ENCODE peak calls at places on chromosomes 2 and 18, in six cellular contexts. A is stimulated activated CD4-positive, alpha-beta T cell treated with anti-CD3 and anti-CD28 coated beads, Interleukin-15, amount 100 ng/mL, for 1 hour; Z is frontal cortex; N is anterior cingulate cortex; L is GM19239; B is activated gamma-delta T cell treated with Interleukin-2 at 50 U/mL for 16 hours. C is an unnamed sample.

GRCh38 chr2:47688561-47688960 is 94.4 kb upstream of the MSH6 start:
- DNase-seq in N (no peak), B (no peak), A (no peak), Z (no peak), L (no peak), C (no peak)

GRCh38 chr18:76960528-76961035 is 138.2 kb downstream of the ZNF236 start:
- DNase-seq in B (no peak), A (no peak), N (no peak), Z (no peak), L (no peak), C (no peak)

GRCh38 chr2:207394812-207395534 is 134.8 kb upstream of the CREB1 start:
- DNase-seq in A (no peak), B (no peak), Z (no peak), L (no peak), N (no peak), C (peak)

GRCh38 chr2:142935563-142936089 is 58.2 kb downstream of the KYNU start:
- DNase-seq in A (no peak), B (no peak), Z (no peak), N (no peak), L (no peak), C (no peak)

GRCh38 chr18:57787068-57787682 is 15.9 kb downstream of the ATP8B1 start:
- DNase-seq in L (no peak), Z (no peak), N (no peak), B (no peak), A (no peak), C (no peak)

GRCh38 chr18:23573948-23574431 is 12.3 kb downstream of the NPC1 start:
- DNase-seq in L (no peak), A (no peak), B (peak), Z (peak), N (no peak), C (peak)

GRCh38 chr2:16100006-16100405 is 159.7 kb downstream of the MYCN start:
- DNase-seq in N (no peak), A (no peak), Z (no peak), L (no peak), B (no peak), C (no peak)

GRCh38 chr18:22977847-22978701 is 44.9 kb downstream of the RBBP8 start:
- DNase-seq in Z (no peak), N (no peak), L (no peak), B (no peak), A (no peak), C (no peak)

GRCh38 chr2:241136191-241136590 is 13.1 kb downstream of the PASK start:
- DNase-seq in N (no peak), Z (no peak), B (no peak), A (no peak), L (no peak), C (no peak)

GRCh38 chr2:66508358-66509071 is 73.6 kb downstream of the MEIS1 start:
- DNase-seq in Z (no peak), L (no peak), B (no peak), N (no peak), A (no peak), C (no peak)

GRCh38 chr2:201072201-201072530 is 365 bp downstream of the NDUFB3 start:
- DNase-seq in Z (no peak), L (no peak), N (no peak), A (no peak), B (no peak), C (no peak)

GRCh38 chr18:23872701-23873550 is 141.6 kb upstream of the TTC39C start:
- DNase-seq in Z (no peak), B (peak), N (no peak), L (no peak), A (peak), C (peak)

GRCh38 chr2:118535818-118536212 is 311.6 kb downstream of the EN1 start:
- DNase-seq in L (no peak), N (no peak), A (no peak), B (no peak), Z (no peak), C (no peak)

GRCh38 chr18:55462652-55463051 is 125.3 kb downstream of the TCF4 start:
- DNase-seq in B (no peak), A (no peak), N (no peak), Z (no peak), L (no peak), C (no peak)

GRCh38 chr2:25281581-25281980 is 60.1 kb downstream of the DNMT3A start:
- DNase-seq in N (no peak), L (no peak), Z (no peak), A (no peak), B (no peak), C (no peak)

GRCh38 chr2:133988316-133988891 is 265.5 kb upstream of the MGAT5 start:
- DNase-seq in N (no peak), L (no peak), B (no peak), A (no peak), Z (no peak), C (no peak)

GRCh38 chr18:26455639-26456038 is 92.7 kb downstream of the KCTD1 start:
- DNase-seq in N (no peak), Z (no peak), L (no peak), A (no peak), B (no peak), C (no peak)

GRCh38 chr2:233422050-233422639 is 67.9 kb downstream of the DGKD start:
- DNase-seq in N (no peak), B (peak), L (peak), A (peak), Z (no peak), C (peak)

GRCh38 chr2:227132986-227133385 is 31.0 kb downstream of the COL4A4 start:
- DNase-seq in N (no peak), B (no peak), L (no peak), Z (no peak), A (no peak), C (no peak)

GRCh38 chr2:72147303-72147970 is at the start of gene CYP26B1:
- DNase-seq in B (no peak), Z (no peak), L (no peak), N (no peak), A (no peak), C (no peak)

GRCh38 chr18:7116001-7116831 is 1.4 kb downstream of the LAMA1 start:
- DNase-seq in A (no peak), B (no peak), N (no peak), L (no peak), Z (no peak), C (no peak)

GRCh38 chr2:119430023-119430498 is 1.6 kb upstream of the TMEM37 start:
- DNase-seq in A (no peak), Z (no peak), L (no peak), N (no peak), B (no peak), C (no peak)

GRCh38 chr2:10079931-10080535 is at the start of gene CYS1:
- DNase-seq in Z (peak), L (peak), N (no peak), A (no peak), B (no peak), C (no peak)

GRCh38 chr18:53380063-53380639 is 844.3 kb downstream of the MBD2 start:
- DNase-seq in N (no peak), L (no peak), B (no peak), Z (peak), A (no peak), C (no peak)

GRCh38 chr2:149028891-149029290 is 9.6 kb upstream of the LYPD6B start:
- DNase-seq in A (no peak), B (no peak), L (no peak), Z (no peak), N (no peak), C (no peak)

GRCh38 chr2:195533771-195534642 is 123.0 kb upstream of the SLC39A10 start:
- DNase-seq in N (peak), Z (peak), B (peak), L (no peak), A (peak), C (peak)

GRCh38 chr2:230770804-230771203 is 58.2 kb downstream of the CAB39 start:
- DNase-seq in Z (no peak), N (no peak), L (no peak), B (no peak), A (no peak), C (no peak)

GRCh38 chr2:189096769-189097447 is 82.7 kb downstream of the COL5A2 start:
- DNase-seq in B (no peak), L (no peak), Z (no peak), N (no peak), A (no peak), C (no peak)

GRCh38 chr2:105294844-105295481 is 34.6 kb downstream of the TGFBRAP1 start:
- DNase-seq in B (no peak), Z (peak), L (peak), N (peak), A (no peak), C (no peak)

GRCh38 chr2:73998451-73998850 is 13.7 kb downstream of the TET3 start:
- DNase-seq in N (peak), A (no peak), Z (no peak), L (no peak), B (no peak), C (peak)

GRCh38 chr2:15780234-15780633 is 160.1 kb upstream of the MYCN start:
- DNase-seq in N (no peak), B (no peak), A (no peak), L (no peak), Z (no peak), C (no peak)

GRCh38 chr2:109459485-109459884 is 154.3 kb downstream of the SEPTIN10 start:
- DNase-seq in L (no peak), B (no peak), N (no peak), A (no peak), Z (no peak), C (no peak)

GRCh38 chr2:138615257-138615656 is 113.7 kb downstream of the SPOPL start:
- DNase-seq in Z (no peak), A (no peak), N (no peak), L (no peak), B (no peak), C (no peak)

GRCh38 chr2:225566798-225567197 is 167.3 kb downstream of the NYAP2 start:
- DNase-seq in A (no peak), Z (no peak), L (no peak), B (no peak), N (no peak), C (no peak)

GRCh38 chr2:108614659-108615058 is 80.4 kb downstream of the LIMS1 start:
- DNase-seq in B (no peak), Z (no peak), L (no peak), N (no peak), A (no peak), C (no peak)

GRCh38 chr2:3728104-3729054 is 25.0 kb downstream of the DCDC2C start:
- DNase-seq in B (no peak), A (no peak), Z (peak), N (no peak), L (peak), C (no peak)

GRCh38 chr18:48017625-48018024 is 87.2 kb upstream of the SMAD2 start:
- DNase-seq in B (no peak), A (no peak), N (no peak), L (no peak), Z (no peak), C (no peak)

GRCh38 chr18:45715212-45715780 is 8.7 kb upstream of the SLC14A1 start:
- DNase-seq in N (no peak), L (no peak), A (no peak), Z (no peak), B (no peak), C (no peak)

GRCh38 chr18:27004056-27004829 is 138.7 kb upstream of the AQP4 start:
- DNase-seq in L (no peak), Z (peak), B (no peak), N (no peak), A (no peak), C (no peak)